ENCODE peak calls at places on chromosomes 12 and 14, in seven cellular contexts. N is AG10803; J is omental fat pad; R is glutamatergic neuron; C is BE2C; P is neural progenitor cell; I is CD8-positive, alpha-beta T cell. T is an unnamed sample.
A peak's percentile ranks its signal among the peaks of the same experiment; 100 is the strongest.

GRCh38 chr14:102094101-102094500 is 7.3 kb upstream of the HSP90AA1 start:
- DNase-seq in N (no peak), J (no peak), R (no peak), C (no peak), P (no peak), I (no peak), T (no peak)

GRCh38 chr14:51094282-51094821 is 553 bp downstream of the TRIM9 start:
- DNase-seq in N (no peak), J (no peak), R (peak; percentile 37), C (peak; percentile 50), P (peak; percentile 57), I (peak; percentile 18), T (peak; percentile 20)

GRCh38 chr14:95452176-95452889 is 64.1 kb downstream of the SYNE3 start:
- DNase-seq in N (no peak), J (no peak), R (no peak), C (peak; percentile 39), P (peak; percentile 35), I (no peak), T (peak; percentile 48)

GRCh38 chr14:81401420-81402122 is 1.4 kb upstream of the STON2 start:
- DNase-seq in N (peak; percentile 96), J (no peak), R (no peak), C (no peak), P (no peak), I (no peak), T (no peak)

GRCh38 chr14:99728231-99728920 is 44.3 kb downstream of the CYP46A1 start:
- DNase-seq in N (no peak), J (peak; percentile 19), R (peak; percentile 6), C (no peak), P (peak; percentile 1), I (no peak), T (no peak)

GRCh38 chr12:5232291-5232690 is 188.6 kb downstream of the KCNA5 start:
- DNase-seq in N (peak; percentile 6), J (no peak), R (no peak), C (no peak), P (no peak), I (no peak), T (no peak)

GRCh38 chr14:77124345-77125274 is 17.0 kb downstream of the ZDHHC22 start:
- DNase-seq in N (no peak), J (no peak), R (peak; percentile 65), C (peak; percentile 71), P (peak; percentile 82), I (peak; percentile 63), T (peak; percentile 76)

GRCh38 chr12:65824314-65824563 is at the start of gene HMGA2:
- DNase-seq in N (peak; percentile 72), J (no peak), R (no peak), C (peak; percentile 7), P (no peak), I (no peak), T (peak; percentile 53)

GRCh38 chr12:108190529-108190928 is 61.4 kb downstream of the WSCD2 start:
- DNase-seq in N (no peak), J (no peak), R (no peak), C (no peak), P (no peak), I (no peak), T (no peak)

GRCh38 chr12:120117961-120118709 is 1.6 kb upstream of the RAB35 start:
- DNase-seq in N (peak; percentile 49), J (no peak), R (no peak), C (no peak), P (peak; percentile 51), I (no peak), T (no peak)

GRCh38 chr12:121278450-121279375 is 17.8 kb downstream of the CAMKK2 start:
- DNase-seq in N (no peak), J (no peak), R (no peak), C (peak; percentile 39), P (no peak), I (no peak), T (no peak)

GRCh38 chr12:79665488-79665887 is 25.3 kb downstream of the PAWR start:
- DNase-seq in N (no peak), J (no peak), R (no peak), C (no peak), P (no peak), I (no peak), T (no peak)

GRCh38 chr12:53978477-53979356 is 4.0 kb upstream of the HOTAIR start:
- DNase-seq in N (peak; percentile 90), J (no peak), R (no peak), C (no peak), P (no peak), I (no peak), T (no peak)

GRCh38 chr14:102945346-102946130 is 23.1 kb downstream of the AMN start:
- DNase-seq in N (no peak), J (no peak), R (no peak), C (no peak), P (no peak), I (no peak), T (no peak)

GRCh38 chr14:55756078-55756477 is 176.1 kb downstream of the KTN1 start:
- DNase-seq in N (no peak), J (no peak), R (no peak), C (no peak), P (no peak), I (no peak), T (no peak)

GRCh38 chr14:32039401-32039800 is 37.7 kb upstream of the ARHGAP5 start:
- DNase-seq in N (no peak), J (no peak), R (no peak), C (no peak), P (no peak), I (no peak), T (no peak)

GRCh38 chr12:3214508-3215365 is 137.6 kb downstream of the TSPAN9 start:
- DNase-seq in N (no peak), J (no peak), R (no peak), C (no peak), P (peak; percentile 85), I (no peak), T (no peak)

GRCh38 chr12:53051058-53051880 is 1.4 kb downstream of the TNS2 start:
- DNase-seq in N (peak; percentile 74), J (peak; percentile 24), R (peak; percentile 40), C (no peak), P (no peak), I (no peak), T (no peak)

GRCh38 chr14:106844608-106845285 is 1318.4 kb downstream of the TMEM121 start:
- DNase-seq in N (no peak), J (no peak), R (no peak), C (peak; percentile 22), P (no peak), I (peak; percentile 69), T (no peak)

GRCh38 chr12:120290541-120291312 is 976 bp downstream of the RNU4-2 start:
- DNase-seq in N (peak; percentile 18), J (no peak), R (no peak), C (no peak), P (peak; percentile 30), I (no peak), T (peak; percentile 43)

GRCh38 chr12:252634-253033 is 10.0 kb downstream of the SLC6A13 start:
- DNase-seq in N (no peak), J (no peak), R (no peak), C (no peak), P (no peak), I (no peak), T (no peak)

GRCh38 chr12:123986374-123986920 is 13.4 kb downstream of the ZNF664 start:
- DNase-seq in N (no peak), J (no peak), R (no peak), C (no peak), P (no peak), I (no peak), T (no peak)

GRCh38 chr12:107536613-107537012 is 149.0 kb upstream of the PWP1 start:
- DNase-seq in N (peak; percentile 6), J (no peak), R (no peak), C (no peak), P (no peak), I (no peak), T (no peak)

GRCh38 chr12:3634348-3634747 is 118.6 kb downstream of the CRACR2A start:
- DNase-seq in N (no peak), J (no peak), R (no peak), C (no peak), P (peak; percentile 44), I (no peak), T (no peak)

GRCh38 chr12:91072931-91073330 is 15.1 kb upstream of the KERA start:
- DNase-seq in N (no peak), J (no peak), R (no peak), C (no peak), P (no peak), I (no peak), T (no peak)

GRCh38 chr14:68691031-68691864 is 101.6 kb downstream of the ZFP36L1 start:
- DNase-seq in N (no peak), J (no peak), R (peak; percentile 52), C (no peak), P (peak; percentile 93), I (no peak), T (no peak)
- TF ChIP-seq CTCF in N (no peak), J (no peak), R (no peak), C (no peak), P (no peak), I (no peak), T (no peak)

GRCh38 chr12:67676624-67677023 is 28.1 kb downstream of the DYRK2 start:
- DNase-seq in N (peak; percentile 36), J (no peak), R (no peak), C (no peak), P (no peak), I (no peak), T (no peak)
- TF ChIP-seq CTCF in N (no peak), J (no peak), R (no peak), C (no peak), P (no peak), I (no peak), T (no peak)

DNA sequence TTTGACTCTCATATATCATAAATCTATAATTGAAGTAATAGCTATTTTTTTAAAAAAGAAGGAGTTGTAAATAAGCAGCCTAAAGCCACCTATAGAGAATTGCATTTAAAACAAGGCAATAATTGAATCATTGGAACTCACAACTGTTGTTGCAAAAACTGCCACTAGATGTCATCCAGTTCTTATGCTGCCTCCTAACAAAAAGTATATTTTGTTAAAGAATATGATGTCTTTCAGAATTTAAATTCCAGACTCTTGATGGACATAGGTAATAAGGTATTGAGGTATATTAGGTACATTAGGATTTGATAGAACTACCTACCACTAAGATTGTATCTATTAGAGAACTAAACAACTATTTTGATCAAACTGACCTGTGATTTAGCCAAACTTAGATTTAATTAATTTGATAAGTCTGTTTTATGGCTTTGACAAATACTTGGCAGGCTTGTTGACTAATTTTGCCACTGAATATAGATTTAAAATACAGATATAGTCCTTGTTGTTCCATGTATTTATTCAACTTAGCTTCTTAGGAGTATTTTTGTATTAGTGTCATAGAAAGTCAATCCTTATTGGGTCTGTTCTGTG is 401.4 kb downstream of the RPL10L start:
- DNase-seq in N (no peak), J (no peak), R (no peak), C (peak; percentile 24), P (peak; percentile 21), I (no peak), T (peak; percentile 8)
- TF ChIP-seq CTCF in N (peak; percentile 37), J (no peak), R (peak; percentile 69), C (peak; percentile 82), P (peak; percentile 78), I (no peak), T (peak; percentile 72)

DNA sequence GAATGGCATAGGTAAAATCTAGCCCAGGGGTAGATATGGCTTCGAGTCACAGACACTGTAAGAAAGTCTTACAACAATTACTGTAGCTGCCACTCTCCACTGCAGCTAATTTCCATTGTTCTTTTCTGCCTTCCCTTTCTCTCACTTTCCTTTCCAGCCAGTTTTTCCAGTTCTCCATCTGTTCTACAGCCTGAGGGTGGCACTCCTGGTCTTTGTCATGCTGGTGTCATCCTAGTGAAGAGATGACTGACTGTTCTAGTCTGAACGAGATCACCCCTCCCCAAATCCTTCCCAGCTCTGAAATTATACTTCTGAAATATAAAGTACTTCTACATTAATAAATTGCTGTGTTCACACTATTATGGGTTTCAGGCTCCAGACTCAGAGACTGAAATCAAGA is 74.2 kb upstream of the CSRP2 start:
- DNase-seq in N (no peak), J (no peak), R (no peak), C (peak; percentile 35), P (peak; percentile 19), I (no peak), T (no peak)
- TF ChIP-seq CTCF in N (no peak), J (no peak), R (no peak), C (peak; percentile 45), P (peak; percentile 30), I (no peak), T (no peak)